ENCODE peak calls at places on chromosomes 2 and 18, in four cellular contexts. W is fibroblast of lung, K is OCI-LY7, F is PC-3. A is an unnamed sample.

GRCh38 chr2:45771251-45771650 is 119.8 kb downstream of the PRKCE start:
- DNase-seq in F (no peak), W (peak; percentile 25), K (no peak), A (no peak)

GRCh38 chr2:226077031-226077430 is 677.5 kb downstream of the NYAP2 start:
- DNase-seq in F (no peak), W (peak; percentile 30), K (no peak), A (no peak)

GRCh38 chr2:11652555-11652954 is 17.4 kb downstream of the NTSR2 start:
- DNase-seq in W (peak; percentile 15), K (no peak), F (no peak), A (no peak)

GRCh38 chr2:119230630-119231185 is 7.1 kb downstream of the STEAP3 start:
- DNase-seq in K (no peak), W (peak; percentile 74), F (no peak), A (peak; percentile 86)

GRCh38 chr2:38274286-38275276 is 102.5 kb downstream of the ATL2 start:
- DNase-seq in W (peak; percentile 74), F (peak; percentile 83), K (peak; percentile 73), A (peak; percentile 70)

GRCh38 chr18:5317186-5317585 is 21.7 kb upstream of the ZBTB14 start:
- DNase-seq in F (no peak), W (no peak), K (no peak), A (no peak)

GRCh38 chr18:32810314-32810713 is 37.5 kb upstream of the KLHL14 start:
- DNase-seq in F (no peak), K (no peak), W (no peak), A (no peak)

GRCh38 chr2:106833248-106833647 is 52.7 kb downstream of the ST6GAL2 start:
- DNase-seq in K (no peak), F (no peak), W (no peak), A (no peak)

GRCh38 chr2:127172306-127172705 is 47.8 kb downstream of the CYP27C1 start:
- DNase-seq in W (no peak), F (no peak), K (no peak), A (no peak)

GRCh38 chr2:202104286-202104870 is 31.3 kb downstream of the KIAA2012 start:
- DNase-seq in W (peak; percentile 50), K (peak; percentile 39), F (peak; percentile 65), A (peak; percentile 80)

GRCh38 chr2:144268036-144268678 is 251.8 kb downstream of the ZEB2 start:
- DNase-seq in W (no peak), F (no peak), K (no peak), A (no peak)

GRCh38 chr2:200757414-200757813 is 54.3 kb upstream of the BZW1 start:
- DNase-seq in W (no peak), K (no peak), F (no peak), A (no peak)
- H2AFZ ChIP-seq in W (no peak overlapping the region), K (no peak overlapping the region), F (peak overlapping the region; percentile 13), A (no peak overlapping the region)

GRCh38 chr2:71710805-71711469 is 257.6 kb downstream of the DYSF start:
- DNase-seq in K (no peak), W (no peak), F (no peak), A (no peak)
- H2AFZ ChIP-seq in K (no peak overlapping the region), W (no peak overlapping the region), F (no peak overlapping the region), A (no peak overlapping the region)

GRCh38 chr2:28730641-28731146 is 20.9 kb upstream of the PPP1CB start:
- DNase-seq in W (no peak), F (no peak), K (no peak), A (no peak)

GRCh38 chr2:28737655-28738054 is 14.0 kb upstream of the PPP1CB start:
- DNase-seq in W (no peak), F (no peak), K (no peak), A (no peak)

GRCh38 chr2:28735511-28735910 is 16.1 kb upstream of the PPP1CB start:
- DNase-seq in F (no peak), W (no peak), K (no peak), A (no peak)

GRCh38 chr2:28736034-28736433 is 15.6 kb upstream of the PPP1CB start:
- DNase-seq in K (no peak), W (peak; percentile 28), F (peak; percentile 50), A (peak; percentile 71)
- H2AFZ ChIP-seq in K (no peak overlapping the region), W (no peak overlapping the region), F (no peak overlapping the region), A (peak overlapping the region; percentile 63)

GRCh38 chr2:238160206-238161129 is 1.7 kb downstream of the ERFE start:
- DNase-seq in K (peak; percentile 74), F (no peak), W (no peak), A (peak; percentile 85)
- H2AFZ ChIP-seq in K (peak overlapping the region; percentile 83), F (no peak overlapping the region), W (peak overlapping the region; percentile 2), A (no peak overlapping the region)